ENCODE peak calls at places on chromosome 18, in five cellular contexts. One of them, this sample, is unnamed.

GRCh38 chr18:58721586-58722160 is 50.4 kb downstream of the MALT1 start:
- DNase-seq in H1: no peak
- DNase-seq in K562: no peak
- DNase-seq in HepG2: no peak
- DNase-seq in A549: no peak
- DNase-seq in this sample: peak

GRCh38 chr18:59996370-59996966 is 96.7 kb downstream of the PMAIP1 start:
- DNase-seq in K562: peak
- DNase-seq in HepG2: peak
- DNase-seq in H1: no peak
- DNase-seq in A549: peak
- DNase-seq in this sample: peak

GRCh38 chr18:14933049-14933851 is 185.3 kb downstream of the ANKRD30B start:
- DNase-seq in H1: peak
- DNase-seq in HepG2: no peak
- DNase-seq in A549: no peak
- DNase-seq in K562: no peak
- DNase-seq in this sample: no peak

GRCh38 chr18:46407471-46408166 is 249.4 kb downstream of the LOXHD1 start:
- DNase-seq in A549: no peak
- DNase-seq in H1: no peak
- DNase-seq in HepG2: no peak
- DNase-seq in K562: no peak
- DNase-seq in this sample: peak

GRCh38 chr18:9806905-9807304 is 78.9 kb upstream of the TXNDC2 start:
- DNase-seq in A549: no peak
- DNase-seq in H1: no peak
- DNase-seq in K562: no peak
- DNase-seq in HepG2: peak
- DNase-seq in this sample: no peak

GRCh38 chr18:63379639-63379962 is 12.6 kb upstream of the KDSR start:
- DNase-seq in K562: no peak
- DNase-seq in H1: no peak
- DNase-seq in HepG2: no peak
- DNase-seq in A549: no peak
- DNase-seq in this sample: peak

GRCh38 chr18:21243041-21243431 is 1.0 kb downstream of the GREB1L start:
- DNase-seq in A549: peak
- DNase-seq in HepG2: no peak
- DNase-seq in K562: no peak
- DNase-seq in H1: peak
- DNase-seq in this sample: no peak

GRCh38 chr18:58363767-58364540 is 264.9 kb downstream of the ALPK2 start:
- DNase-seq in K562: no peak
- DNase-seq in H1: no peak
- DNase-seq in HepG2: no peak
- DNase-seq in A549: no peak
- DNase-seq in this sample: peak

GRCh38 chr18:4024702-4025101 is 430.4 kb downstream of the DLGAP1 start:
- DNase-seq in H1: no peak
- DNase-seq in K562: no peak
- DNase-seq in A549: no peak
- DNase-seq in HepG2: no peak
- DNase-seq in this sample: no peak

GRCh38 chr18:12749136-12749535 is 46.3 kb downstream of the PSMG2 start:
- DNase-seq in H1: no peak
- DNase-seq in K562: no peak
- DNase-seq in A549: no peak
- DNase-seq in HepG2: no peak
- DNase-seq in this sample: no peak

GRCh38 chr18:61679836-61680235 is 213.0 kb downstream of the RNF152 start:
- DNase-seq in K562: no peak
- DNase-seq in H1: no peak
- DNase-seq in HepG2: no peak
- DNase-seq in A549: no peak
- DNase-seq in this sample: no peak

GRCh38 chr18:58584219-58585127 is 44.4 kb downstream of the ALPK2 start:
- DNase-seq in HepG2: no peak
- DNase-seq in K562: no peak
- DNase-seq in H1: no peak
- DNase-seq in A549: peak
- DNase-seq in this sample: peak

GRCh38 chr18:62334110-62334509 is 9.0 kb downstream of the TNFRSF11A start:
- DNase-seq in HepG2: no peak
- DNase-seq in H1: peak
- DNase-seq in A549: peak
- DNase-seq in K562: no peak
- DNase-seq in this sample: peak

GRCh38 chr18:72458256-72458655 is 85.9 kb downstream of the CBLN2 start:
- DNase-seq in K562: no peak
- DNase-seq in A549: no peak
- DNase-seq in H1: no peak
- DNase-seq in HepG2: no peak
- DNase-seq in this sample: no peak

GRCh38 chr18:21820035-21820810 is 79.6 kb downstream of the MIB1 start:
- DNase-seq in HepG2: peak
- DNase-seq in A549: peak
- DNase-seq in H1: no peak
- DNase-seq in K562: peak
- DNase-seq in this sample: peak

GRCh38 chr18:67232406-67232805 is 284.1 kb downstream of the DSEL start:
- DNase-seq in H1: no peak
- DNase-seq in HepG2: no peak
- DNase-seq in A549: peak
- DNase-seq in K562: no peak
- DNase-seq in this sample: peak

GRCh38 chr18:40152859-40153258 is 1802.2 kb upstream of the PIK3C3 start:
- DNase-seq in A549: no peak
- DNase-seq in H1: no peak
- DNase-seq in HepG2: peak
- DNase-seq in K562: no peak
- DNase-seq in this sample: no peak

GRCh38 chr18:68500551-68500950 is 214.4 kb downstream of the TMX3 start:
- DNase-seq in A549: no peak
- DNase-seq in H1: no peak
- DNase-seq in K562: no peak
- DNase-seq in HepG2: no peak
- DNase-seq in this sample: no peak

GRCh38 chr18:59910967-59911366 is 11.2 kb downstream of the PMAIP1 start:
- DNase-seq in A549: no peak
- DNase-seq in HepG2: no peak
- DNase-seq in K562: no peak
- DNase-seq in H1: no peak
- DNase-seq in this sample: peak

GRCh38 chr18:36693931-36694661 is 134.7 kb downstream of the TPGS2 start:
- DNase-seq in HepG2: peak
- DNase-seq in H1: no peak
- DNase-seq in K562: no peak
- DNase-seq in A549: peak
- DNase-seq in this sample: peak

GRCh38 chr18:79393181-79393598 is 2.5 kb upstream of the NFATC1 start:
- DNase-seq in K562: no peak
- DNase-seq in A549: no peak
- DNase-seq in HepG2: no peak
- DNase-seq in H1: no peak
- DNase-seq in this sample: no peak

GRCh38 chr18:53457068-53457467 is 767.4 kb downstream of the MBD2 start:
- DNase-seq in HepG2: no peak
- DNase-seq in A549: no peak
- DNase-seq in H1: no peak
- DNase-seq in K562: no peak
- DNase-seq in this sample: no peak

GRCh38 chr18:25062720-25063119 is 289.2 kb downstream of the ZNF521 start:
- DNase-seq in H1: no peak
- DNase-seq in A549: no peak
- DNase-seq in HepG2: no peak
- DNase-seq in K562: no peak
- DNase-seq in this sample: no peak

GRCh38 chr18:77055429-77056310 is 76.9 kb downstream of the MBP start:
- DNase-seq in H1: no peak
- DNase-seq in HepG2: no peak
- DNase-seq in A549: no peak
- DNase-seq in K562: no peak
- DNase-seq in this sample: peak

GRCh38 chr18:68429809-68430208 is 285.1 kb downstream of the TMX3 start:
- DNase-seq in A549: no peak
- DNase-seq in H1: no peak
- DNase-seq in HepG2: no peak
- DNase-seq in K562: no peak
- DNase-seq in this sample: peak

DNA sequence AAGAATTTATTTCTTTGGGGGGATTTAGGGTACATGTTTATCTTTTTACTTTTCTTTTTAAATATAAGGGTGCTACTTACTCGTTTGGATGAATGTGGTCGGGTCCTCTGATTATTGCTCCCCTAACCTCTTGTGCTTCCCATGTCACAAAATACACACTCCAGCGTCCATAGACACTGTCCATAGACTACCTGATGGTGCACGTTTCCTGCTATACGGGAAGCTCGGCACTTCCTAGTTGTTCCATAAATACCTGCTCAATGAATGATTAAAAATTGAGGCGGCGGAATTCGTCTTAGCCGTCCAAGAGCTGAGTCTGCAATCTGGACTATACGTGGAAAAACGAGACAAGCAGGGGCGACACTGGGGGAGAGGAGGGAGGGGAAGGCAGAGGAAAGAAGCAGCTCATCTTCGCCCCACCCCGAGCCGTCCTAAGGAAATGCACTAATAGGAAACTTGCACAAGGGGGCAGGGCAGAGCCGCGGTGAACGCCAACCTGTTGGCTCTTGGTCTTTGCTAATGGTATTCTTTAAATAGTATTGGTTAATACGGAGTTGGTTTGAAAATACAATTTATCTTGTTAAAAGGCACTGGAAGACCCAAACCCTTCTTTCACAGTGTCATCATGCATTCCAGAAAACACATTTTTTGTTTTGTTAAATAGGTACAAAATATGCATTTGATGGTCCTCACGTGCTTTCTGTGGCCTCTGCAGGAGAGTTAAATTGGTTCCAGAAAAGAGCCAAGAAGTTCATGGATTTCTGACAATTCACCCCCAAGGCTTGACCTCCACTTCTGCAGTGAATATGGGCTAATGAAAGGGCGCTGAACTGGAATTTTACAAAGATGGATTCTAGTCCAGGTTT is 73.0 kb upstream of the KCTD1 start:
- DNase-seq in H1: peak
- DNase-seq in K562: peak
- DNase-seq in A549: peak
- DNase-seq in HepG2: peak
- DNase-seq in this sample: no peak
- TF ChIP-seq RAD21 in H1: peak
- TF ChIP-seq RAD21 in K562: peak
- TF ChIP-seq RAD21 in A549: peak
- TF ChIP-seq RAD21 in HepG2: peak
- TF ChIP-seq RAD21 in this sample: no peak

DNA sequence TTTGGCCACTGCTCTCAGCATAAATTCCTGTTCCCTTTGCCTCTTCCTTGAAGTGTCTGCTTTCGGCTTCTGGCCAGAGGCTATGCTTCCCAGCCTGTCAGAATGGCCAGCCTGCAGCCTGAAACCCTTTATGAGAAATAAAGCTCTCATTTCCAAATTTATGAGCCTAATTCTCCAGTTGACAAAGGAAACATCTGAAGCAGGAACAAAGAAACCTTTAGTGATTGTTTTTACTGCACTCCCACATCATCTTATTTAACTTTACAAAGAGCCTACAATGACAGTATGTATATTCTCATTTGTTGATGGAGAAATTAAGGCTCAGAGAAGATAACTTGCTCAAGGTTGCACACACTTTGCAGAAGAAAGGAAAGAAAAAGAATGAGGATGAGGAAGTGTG is 271.0 kb upstream of the CELF4 start:
- DNase-seq in A549: no peak
- DNase-seq in H1: no peak
- DNase-seq in HepG2: no peak
- DNase-seq in K562: no peak
- DNase-seq in this sample: no peak
- TF ChIP-seq MAFK in A549: no peak
- TF ChIP-seq MAFK in H1: no peak
- TF ChIP-seq MAFK in HepG2: no peak
- TF ChIP-seq MAFK in K562: no peak
- TF ChIP-seq MAFK in this sample: no peak

GRCh38 chr18:708096-708495 is 4.3 kb downstream of the ENOSF1 start:
- DNase-seq in HepG2: no peak
- DNase-seq in K562: no peak
- DNase-seq in H1: peak
- DNase-seq in A549: no peak
- DNase-seq in this sample: no peak

GRCh38 chr18:706438-706837 is 6.0 kb downstream of the ENOSF1 start:
- DNase-seq in A549: no peak
- DNase-seq in H1: peak
- DNase-seq in K562: no peak
- DNase-seq in HepG2: no peak
- DNase-seq in this sample: no peak

GRCh38 chr18:697771-698170 is 14.7 kb downstream of the ENOSF1 start:
- DNase-seq in A549: no peak
- DNase-seq in H1: no peak
- DNase-seq in K562: no peak
- DNase-seq in HepG2: no peak
- DNase-seq in this sample: no peak

GRCh38 chr18:703660-704018 is 8.8 kb downstream of the ENOSF1 start:
- DNase-seq in H1: peak
- DNase-seq in K562: no peak
- DNase-seq in HepG2: no peak
- DNase-seq in A549: peak
- DNase-seq in this sample: no peak

GRCh38 chr18:702957-703659 is 9.3 kb downstream of the ENOSF1 start:
- DNase-seq in A549: peak
- DNase-seq in K562: no peak
- DNase-seq in HepG2: peak
- DNase-seq in H1: peak
- DNase-seq in this sample: peak
- TF ChIP-seq RAD21 in A549: no peak
- TF ChIP-seq RAD21 in K562: no peak
- TF ChIP-seq RAD21 in HepG2: no peak
- TF ChIP-seq RAD21 in H1: no peak
- TF ChIP-seq RAD21 in this sample: no peak

DNA sequence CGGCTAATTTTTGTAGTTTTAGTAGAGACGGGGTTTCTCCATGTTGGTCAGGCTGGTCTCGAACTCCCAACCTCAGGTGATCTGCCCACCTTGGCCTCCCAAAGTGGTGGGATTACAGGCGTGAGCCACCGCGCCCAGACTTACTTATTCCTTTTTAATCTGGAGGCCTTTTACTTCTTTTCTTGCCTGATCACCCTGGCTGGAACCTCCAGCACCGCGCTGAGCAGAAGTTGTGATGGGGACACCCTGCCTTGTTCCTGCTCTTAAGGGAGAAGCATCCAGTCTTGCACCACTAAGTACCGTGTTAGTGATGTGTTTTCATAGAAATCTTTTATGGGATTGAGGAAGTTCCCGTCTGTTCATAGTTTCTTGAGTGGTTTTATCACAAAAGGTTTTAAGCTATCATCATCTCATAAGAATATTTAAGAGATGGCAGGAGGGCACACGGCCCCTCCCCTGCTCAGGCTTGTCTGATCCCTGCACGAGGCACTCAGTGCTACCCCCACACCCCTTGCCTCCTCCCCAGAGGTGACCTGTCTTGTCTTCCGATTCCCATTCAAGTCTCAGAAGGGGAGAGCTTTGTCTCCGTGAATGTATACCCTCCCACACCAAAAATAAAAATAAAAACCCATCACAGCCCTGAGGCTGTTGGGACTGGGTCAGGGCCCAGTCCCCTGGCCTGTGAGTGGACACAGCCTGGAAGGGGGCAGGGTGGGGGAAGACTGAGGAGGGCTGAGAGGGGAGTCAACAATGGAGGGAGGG is 65.3 kb upstream of the SMAD7 start:
- DNase-seq in A549: no peak
- DNase-seq in H1: peak
- DNase-seq in HepG2: no peak
- DNase-seq in K562: no peak
- DNase-seq in this sample: no peak
- TF ChIP-seq MAFK in A549: no peak
- TF ChIP-seq MAFK in H1: no peak
- TF ChIP-seq MAFK in HepG2: no peak
- TF ChIP-seq MAFK in K562: no peak
- TF ChIP-seq MAFK in this sample: no peak